ENCODE peak calls at places on chromosomes 11 and 22, in seven cellular contexts. One of them, this sample, is unnamed.

GRCh38 chr11:101470414-101470813 is 113.4 kb downstream of the TRPC6 start:
- DNase-seq in foreskin fibroblast: peak; percentile 25
- DNase-seq in AG10803: peak; percentile 14
- DNase-seq in GM20000: no peak
- DNase-seq in mammary epithelial cell: peak; percentile 29
- DNase-seq in vagina: no peak
- DNase-seq in OCI-LY7: no peak
- DNase-seq in this sample: no peak

GRCh38 chr11:118142809-118143208 is 9.8 kb downstream of the SCN4B start:
- DNase-seq in foreskin fibroblast: no peak
- DNase-seq in AG10803: no peak
- DNase-seq in GM20000: no peak
- DNase-seq in mammary epithelial cell: no peak
- DNase-seq in vagina: no peak
- DNase-seq in OCI-LY7: no peak
- DNase-seq in this sample: no peak

GRCh38 chr11:119316729-119317591 is at the start of gene MCAM:
- DNase-seq in foreskin fibroblast: peak; percentile 54
- DNase-seq in AG10803: no peak
- DNase-seq in GM20000: peak; percentile 70
- DNase-seq in mammary epithelial cell: peak; percentile 39
- DNase-seq in vagina: no peak
- DNase-seq in OCI-LY7: no peak
- DNase-seq in this sample: peak; percentile 68

GRCh38 chr11:6563667-6564066 is 39.7 kb downstream of the RRP8 start:
- DNase-seq in foreskin fibroblast: no peak
- DNase-seq in AG10803: no peak
- DNase-seq in GM20000: no peak
- DNase-seq in mammary epithelial cell: no peak
- DNase-seq in vagina: no peak
- DNase-seq in OCI-LY7: no peak
- DNase-seq in this sample: no peak

GRCh38 chr11:96207459-96208449 is 135.2 kb downstream of the MAML2 start:
- DNase-seq in foreskin fibroblast: peak; percentile 31
- DNase-seq in AG10803: no peak
- DNase-seq in GM20000: no peak
- DNase-seq in mammary epithelial cell: peak; percentile 89
- DNase-seq in vagina: no peak
- DNase-seq in OCI-LY7: peak; percentile 57
- DNase-seq in this sample: no peak

GRCh38 chr11:47451436-47451835 is 2.5 kb upstream of the RAPSN start:
- DNase-seq in foreskin fibroblast: no peak
- DNase-seq in AG10803: no peak
- DNase-seq in GM20000: no peak
- DNase-seq in mammary epithelial cell: no peak
- DNase-seq in vagina: no peak
- DNase-seq in OCI-LY7: no peak
- DNase-seq in this sample: no peak

GRCh38 chr11:46422588-46422987 is 31.0 kb upstream of the CHRM4 start:
- DNase-seq in foreskin fibroblast: no peak
- DNase-seq in AG10803: no peak
- DNase-seq in GM20000: no peak
- DNase-seq in mammary epithelial cell: no peak
- DNase-seq in vagina: no peak
- DNase-seq in OCI-LY7: no peak
- DNase-seq in this sample: no peak

GRCh38 chr11:16013649-16014275 is 342.6 kb downstream of the SOX6 start:
- DNase-seq in foreskin fibroblast: peak; percentile 56
- DNase-seq in AG10803: no peak
- DNase-seq in GM20000: no peak
- DNase-seq in mammary epithelial cell: no peak
- DNase-seq in vagina: no peak
- DNase-seq in OCI-LY7: no peak
- DNase-seq in this sample: no peak

GRCh38 chr11:109734602-109735001 is 312.6 kb downstream of the C11orf87 start:
- DNase-seq in foreskin fibroblast: peak; percentile 2
- DNase-seq in AG10803: peak; percentile 76
- DNase-seq in GM20000: no peak
- DNase-seq in mammary epithelial cell: no peak
- DNase-seq in vagina: no peak
- DNase-seq in OCI-LY7: no peak
- DNase-seq in this sample: no peak

GRCh38 chr22:24407278-24407665 is 20.1 kb upstream of the ADORA2A start:
- DNase-seq in foreskin fibroblast: no peak
- DNase-seq in AG10803: no peak
- DNase-seq in GM20000: no peak
- DNase-seq in mammary epithelial cell: no peak
- DNase-seq in vagina: no peak
- DNase-seq in OCI-LY7: no peak
- DNase-seq in this sample: no peak

GRCh38 chr11:1882265-1883238 is 9.1 kb downstream of the PRR33 start:
- DNase-seq in foreskin fibroblast: peak; percentile 89
- DNase-seq in AG10803: peak; percentile 49
- DNase-seq in GM20000: peak; percentile 92
- DNase-seq in mammary epithelial cell: peak; percentile 54
- DNase-seq in vagina: no peak
- DNase-seq in OCI-LY7: peak; percentile 80
- DNase-seq in this sample: peak; percentile 93

GRCh38 chr22:42902875-42903510 is 45.9 kb upstream of the ARFGAP3 start:
- DNase-seq in foreskin fibroblast: peak; percentile 84
- DNase-seq in AG10803: peak; percentile 31
- DNase-seq in GM20000: no peak
- DNase-seq in mammary epithelial cell: no peak
- DNase-seq in vagina: no peak
- DNase-seq in OCI-LY7: no peak
- DNase-seq in this sample: no peak

GRCh38 chr22:42905702-42906183 is 48.7 kb upstream of the ARFGAP3 start:
- DNase-seq in foreskin fibroblast: no peak
- DNase-seq in AG10803: no peak
- DNase-seq in GM20000: no peak
- DNase-seq in mammary epithelial cell: peak; percentile 4
- DNase-seq in vagina: no peak
- DNase-seq in OCI-LY7: no peak
- DNase-seq in this sample: no peak

GRCh38 chr22:42904049-42904448 is 47.0 kb upstream of the ARFGAP3 start:
- DNase-seq in foreskin fibroblast: no peak
- DNase-seq in AG10803: no peak
- DNase-seq in GM20000: no peak
- DNase-seq in mammary epithelial cell: no peak
- DNase-seq in vagina: no peak
- DNase-seq in OCI-LY7: no peak
- DNase-seq in this sample: no peak

GRCh38 chr22:42905217-42905616 is 48.1 kb upstream of the ARFGAP3 start:
- DNase-seq in foreskin fibroblast: no peak
- DNase-seq in AG10803: no peak
- DNase-seq in GM20000: no peak
- DNase-seq in mammary epithelial cell: no peak
- DNase-seq in vagina: no peak
- DNase-seq in OCI-LY7: no peak
- DNase-seq in this sample: no peak

GRCh38 chr22:42901790-42902508 is 44.9 kb upstream of the ARFGAP3 start:
- DNase-seq in foreskin fibroblast: no peak
- DNase-seq in AG10803: no peak
- DNase-seq in GM20000: no peak
- DNase-seq in mammary epithelial cell: no peak
- DNase-seq in vagina: no peak
- DNase-seq in OCI-LY7: peak; percentile 18
- DNase-seq in this sample: no peak
- TF ChIP-seq CTCF in foreskin fibroblast: no peak
- TF ChIP-seq CTCF in AG10803: peak; percentile 27
- TF ChIP-seq CTCF in GM20000: peak; percentile 13
- TF ChIP-seq CTCF in mammary epithelial cell: peak; percentile 29
- TF ChIP-seq CTCF in vagina: peak; percentile 11
- TF ChIP-seq CTCF in OCI-LY7: peak; percentile 66
- TF ChIP-seq CTCF in this sample: peak; percentile 20

GRCh38 chr11:76579047-76579751 is 91.3 kb downstream of the LRRC32 start:
- DNase-seq in foreskin fibroblast: no peak
- DNase-seq in AG10803: no peak
- DNase-seq in GM20000: no peak
- DNase-seq in mammary epithelial cell: no peak
- DNase-seq in vagina: no peak
- DNase-seq in OCI-LY7: peak; percentile 41
- DNase-seq in this sample: no peak
- TF ChIP-seq CTCF in foreskin fibroblast: no peak
- TF ChIP-seq CTCF in AG10803: no peak
- TF ChIP-seq CTCF in GM20000: no peak
- TF ChIP-seq CTCF in mammary epithelial cell: no peak
- TF ChIP-seq CTCF in vagina: peak; percentile 27
- TF ChIP-seq CTCF in OCI-LY7: peak; percentile 75
- TF ChIP-seq CTCF in this sample: no peak

DNA sequence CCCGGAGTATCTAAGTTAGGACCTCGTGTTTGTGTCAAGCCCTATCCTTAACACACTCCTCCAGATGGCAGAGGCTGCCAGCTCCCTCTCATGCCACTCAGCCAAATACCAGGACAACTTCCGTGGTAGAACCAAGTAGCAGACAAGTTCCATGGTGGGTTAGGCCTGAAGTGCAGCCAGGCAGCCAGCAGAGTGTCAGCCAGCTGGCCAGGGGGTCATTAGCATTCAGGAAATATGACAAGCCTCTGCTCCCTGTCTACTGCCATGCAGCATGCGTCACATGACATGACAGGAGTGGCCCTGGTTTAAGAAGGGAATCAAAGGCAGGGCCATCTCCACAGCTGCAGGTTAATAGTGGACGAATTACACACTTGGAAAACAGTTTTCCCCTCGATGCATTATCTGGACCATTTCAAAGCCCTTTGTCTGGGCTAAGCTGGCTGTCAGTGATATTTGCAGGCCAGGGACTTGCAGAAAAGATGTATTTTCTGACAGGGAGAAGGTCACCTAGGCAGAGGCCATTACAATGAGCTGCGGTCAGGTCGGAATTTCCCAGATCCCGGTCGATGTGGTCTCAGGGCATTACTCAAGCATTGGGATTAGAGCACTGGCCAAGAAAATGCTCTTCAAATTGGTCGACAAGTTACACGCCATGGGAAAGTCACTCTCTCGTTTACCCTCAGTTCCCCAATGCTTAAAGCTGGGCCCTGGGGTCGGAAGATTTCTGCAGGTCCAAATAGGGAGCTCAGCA is 461.7 kb upstream of the CADM1 start:
- DNase-seq in foreskin fibroblast: no peak
- DNase-seq in AG10803: no peak
- DNase-seq in GM20000: no peak
- DNase-seq in mammary epithelial cell: no peak
- DNase-seq in vagina: no peak
- DNase-seq in OCI-LY7: no peak
- DNase-seq in this sample: no peak
- TF ChIP-seq CTCF in foreskin fibroblast: no peak
- TF ChIP-seq CTCF in AG10803: no peak
- TF ChIP-seq CTCF in GM20000: no peak
- TF ChIP-seq CTCF in mammary epithelial cell: no peak
- TF ChIP-seq CTCF in vagina: no peak
- TF ChIP-seq CTCF in OCI-LY7: no peak
- TF ChIP-seq CTCF in this sample: no peak

DNA sequence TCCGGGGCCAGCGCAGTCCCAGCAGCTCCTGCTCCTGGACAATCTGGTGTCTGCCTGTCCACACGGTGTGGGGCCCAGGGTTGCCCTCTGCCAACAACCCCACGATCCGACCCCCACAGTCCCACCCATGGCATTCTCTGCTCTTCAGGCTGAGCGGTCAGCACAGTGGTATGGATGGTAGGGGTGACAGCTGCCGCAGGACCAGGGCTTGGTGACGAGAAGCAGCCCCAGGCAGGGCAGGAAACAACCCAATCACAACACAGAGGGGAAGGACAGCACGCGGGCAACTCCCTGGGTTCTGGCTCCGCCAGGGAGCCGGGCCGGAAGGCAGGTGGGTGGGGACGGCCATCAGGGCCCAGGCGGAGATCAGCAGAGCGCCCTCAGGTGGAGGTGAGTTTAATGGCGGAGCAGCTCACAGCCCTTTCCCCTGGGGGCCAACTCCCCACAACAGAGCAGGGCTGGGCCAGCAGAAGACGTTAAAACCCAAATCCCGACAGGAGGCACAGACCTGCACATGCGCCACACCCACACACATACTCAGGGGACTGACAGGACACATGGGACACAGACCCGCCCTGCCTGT is 5.3 kb upstream of the CHADL start:
- DNase-seq in foreskin fibroblast: no peak
- DNase-seq in AG10803: no peak
- DNase-seq in GM20000: no peak
- DNase-seq in mammary epithelial cell: no peak
- DNase-seq in vagina: no peak
- DNase-seq in OCI-LY7: no peak
- DNase-seq in this sample: no peak
- TF ChIP-seq CTCF in foreskin fibroblast: no peak
- TF ChIP-seq CTCF in AG10803: no peak
- TF ChIP-seq CTCF in GM20000: no peak
- TF ChIP-seq CTCF in mammary epithelial cell: peak; percentile 11
- TF ChIP-seq CTCF in vagina: no peak
- TF ChIP-seq CTCF in OCI-LY7: peak; percentile 40
- TF ChIP-seq CTCF in this sample: no peak

GRCh38 chr11:44785856-44786606 is 59.3 kb downstream of the TSPAN18 start:
- DNase-seq in foreskin fibroblast: no peak
- DNase-seq in AG10803: no peak
- DNase-seq in GM20000: no peak
- DNase-seq in mammary epithelial cell: no peak
- DNase-seq in vagina: no peak
- DNase-seq in OCI-LY7: peak; percentile 14
- DNase-seq in this sample: no peak
- TF ChIP-seq CTCF in foreskin fibroblast: no peak
- TF ChIP-seq CTCF in AG10803: peak; percentile 17
- TF ChIP-seq CTCF in GM20000: no peak
- TF ChIP-seq CTCF in mammary epithelial cell: no peak
- TF ChIP-seq CTCF in vagina: no peak
- TF ChIP-seq CTCF in OCI-LY7: peak; percentile 39
- TF ChIP-seq CTCF in this sample: no peak

DNA sequence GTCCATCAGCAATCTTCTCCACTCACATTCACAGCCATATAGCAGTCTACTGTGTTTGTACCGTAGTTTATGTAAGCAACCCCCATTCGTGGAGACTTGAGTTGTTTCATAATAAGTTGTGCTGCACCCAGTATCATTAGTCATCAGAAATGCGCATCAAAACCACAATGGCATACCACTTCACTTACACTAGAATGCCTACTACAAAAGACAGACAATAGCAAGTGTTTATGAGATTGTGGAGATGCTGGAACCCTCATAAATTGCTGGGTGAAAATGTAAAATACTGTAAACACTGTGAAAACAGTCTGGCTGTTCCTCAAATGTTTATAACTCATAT is 133.3 kb downstream of the ATXN10 start:
- DNase-seq in foreskin fibroblast: peak; percentile 94
- DNase-seq in AG10803: peak; percentile 98
- DNase-seq in GM20000: no peak
- DNase-seq in mammary epithelial cell: peak; percentile 95
- DNase-seq in vagina: no peak
- DNase-seq in OCI-LY7: no peak
- DNase-seq in this sample: no peak
- TF ChIP-seq CTCF in foreskin fibroblast: no peak
- TF ChIP-seq CTCF in AG10803: no peak
- TF ChIP-seq CTCF in GM20000: no peak
- TF ChIP-seq CTCF in mammary epithelial cell: no peak
- TF ChIP-seq CTCF in vagina: no peak
- TF ChIP-seq CTCF in OCI-LY7: no peak
- TF ChIP-seq CTCF in this sample: no peak

GRCh38 chr11:66868726-66869291 is 11.9 kb downstream of the LRFN4 start:
- DNase-seq in foreskin fibroblast: no peak
- DNase-seq in AG10803: no peak
- DNase-seq in GM20000: peak; percentile 94
- DNase-seq in mammary epithelial cell: peak; percentile 43
- DNase-seq in vagina: no peak
- DNase-seq in OCI-LY7: peak; percentile 92
- DNase-seq in this sample: peak; percentile 96
- TF ChIP-seq CTCF in foreskin fibroblast: no peak
- TF ChIP-seq CTCF in AG10803: no peak
- TF ChIP-seq CTCF in GM20000: peak; percentile 61
- TF ChIP-seq CTCF in mammary epithelial cell: peak; percentile 63
- TF ChIP-seq CTCF in vagina: no peak
- TF ChIP-seq CTCF in OCI-LY7: peak; percentile 83
- TF ChIP-seq CTCF in this sample: peak; percentile 78

GRCh38 chr11:35618497-35619029 is 303 bp downstream of the FJX1 start:
- DNase-seq in foreskin fibroblast: peak; percentile 78
- DNase-seq in AG10803: no peak
- DNase-seq in GM20000: peak; percentile 79
- DNase-seq in mammary epithelial cell: peak; percentile 61
- DNase-seq in vagina: no peak
- DNase-seq in OCI-LY7: no peak
- DNase-seq in this sample: peak; percentile 73
- TF ChIP-seq CTCF in foreskin fibroblast: no peak
- TF ChIP-seq CTCF in AG10803: no peak
- TF ChIP-seq CTCF in GM20000: no peak
- TF ChIP-seq CTCF in mammary epithelial cell: no peak
- TF ChIP-seq CTCF in vagina: no peak
- TF ChIP-seq CTCF in OCI-LY7: no peak
- TF ChIP-seq CTCF in this sample: no peak

This sample was measured in GM13976.